ENCODE peak calls at places on chromosome 20, in five cellular contexts. One of them, this sample, is unnamed.

GRCh38 chr20:63191400-63191799 is 24.5 kb downstream of the YTHDF1 start:
- DNase-seq in aorta: no peak
- DNase-seq in HTR-8/SVneo: no peak
- DNase-seq in colonic mucosa: peak
- DNase-seq in activated CD8-positive, alpha-beta T cell treated with anti-CD3 and anti-CD28 coated beads, Interleukin-2, amount 10 ng/mL, durations not matched to agents 7 days and 5 days: no peak
- DNase-seq in this sample: peak

GRCh38 chr20:36859700-36860330 is 16.1 kb upstream of the TLDC2 start:
- DNase-seq in colonic mucosa: no peak
- DNase-seq in activated CD8-positive, alpha-beta T cell treated with anti-CD3 and anti-CD28 coated beads, Interleukin-2, amount 10 ng/mL, durations not matched to agents 7 days and 5 days: no peak
- DNase-seq in HTR-8/SVneo: no peak
- DNase-seq in aorta: no peak
- DNase-seq in this sample: no peak

GRCh38 chr20:38242848-38243449 is 17.6 kb downstream of the KIAA1755 start:
- DNase-seq in HTR-8/SVneo: no peak
- DNase-seq in aorta: no peak
- DNase-seq in colonic mucosa: no peak
- DNase-seq in activated CD8-positive, alpha-beta T cell treated with anti-CD3 and anti-CD28 coated beads, Interleukin-2, amount 10 ng/mL, durations not matched to agents 7 days and 5 days: peak
- DNase-seq in this sample: no peak

GRCh38 chr20:45174434-45175364 is at the start of gene PI3:
- DNase-seq in activated CD8-positive, alpha-beta T cell treated with anti-CD3 and anti-CD28 coated beads, Interleukin-2, amount 10 ng/mL, durations not matched to agents 7 days and 5 days: no peak
- DNase-seq in aorta: no peak
- DNase-seq in HTR-8/SVneo: no peak
- DNase-seq in colonic mucosa: peak
- DNase-seq in this sample: peak

GRCh38 chr20:50534567-50534966 is 24.4 kb downstream of the PTPN1 start:
- DNase-seq in activated CD8-positive, alpha-beta T cell treated with anti-CD3 and anti-CD28 coated beads, Interleukin-2, amount 10 ng/mL, durations not matched to agents 7 days and 5 days: no peak
- DNase-seq in aorta: no peak
- DNase-seq in colonic mucosa: no peak
- DNase-seq in HTR-8/SVneo: no peak
- DNase-seq in this sample: no peak

GRCh38 chr20:1624811-1625690 is 5.2 kb upstream of the SIRPB1 start:
- DNase-seq in aorta: no peak
- DNase-seq in HTR-8/SVneo: no peak
- DNase-seq in activated CD8-positive, alpha-beta T cell treated with anti-CD3 and anti-CD28 coated beads, Interleukin-2, amount 10 ng/mL, durations not matched to agents 7 days and 5 days: no peak
- DNase-seq in colonic mucosa: no peak
- DNase-seq in this sample: no peak

GRCh38 chr20:13221673-13222318 is 722 bp downstream of the ISM1 start:
- DNase-seq in activated CD8-positive, alpha-beta T cell treated with anti-CD3 and anti-CD28 coated beads, Interleukin-2, amount 10 ng/mL, durations not matched to agents 7 days and 5 days: peak
- DNase-seq in colonic mucosa: peak
- DNase-seq in aorta: peak
- DNase-seq in HTR-8/SVneo: peak
- DNase-seq in this sample: peak

GRCh38 chr20:57990396-57990987 is 238.0 kb downstream of the ANKRD60 start:
- DNase-seq in aorta: no peak
- DNase-seq in colonic mucosa: no peak
- DNase-seq in HTR-8/SVneo: peak
- DNase-seq in activated CD8-positive, alpha-beta T cell treated with anti-CD3 and anti-CD28 coated beads, Interleukin-2, amount 10 ng/mL, durations not matched to agents 7 days and 5 days: no peak
- DNase-seq in this sample: no peak

GRCh38 chr20:60584221-60584620 is 626.0 kb downstream of the CDH26 start:
- DNase-seq in aorta: no peak
- DNase-seq in colonic mucosa: no peak
- DNase-seq in HTR-8/SVneo: no peak
- DNase-seq in activated CD8-positive, alpha-beta T cell treated with anti-CD3 and anti-CD28 coated beads, Interleukin-2, amount 10 ng/mL, durations not matched to agents 7 days and 5 days: no peak
- DNase-seq in this sample: no peak

GRCh38 chr20:6277661-6278060 is 154.8 kb upstream of the FERMT1 start:
- DNase-seq in activated CD8-positive, alpha-beta T cell treated with anti-CD3 and anti-CD28 coated beads, Interleukin-2, amount 10 ng/mL, durations not matched to agents 7 days and 5 days: no peak
- DNase-seq in colonic mucosa: no peak
- DNase-seq in aorta: no peak
- DNase-seq in HTR-8/SVneo: no peak
- DNase-seq in this sample: no peak

GRCh38 chr20:63089051-63089907 is 82.5 kb upstream of the BHLHE23 start:
- DNase-seq in colonic mucosa: no peak
- DNase-seq in aorta: peak
- DNase-seq in activated CD8-positive, alpha-beta T cell treated with anti-CD3 and anti-CD28 coated beads, Interleukin-2, amount 10 ng/mL, durations not matched to agents 7 days and 5 days: no peak
- DNase-seq in HTR-8/SVneo: no peak
- DNase-seq in this sample: no peak

This sample was measured in LoVo.